ENCODE peak calls at places on chromosomes 7 and 10, in six cellular contexts. U is sigmoid colon, I is vagina, N is H9, P is cardiac muscle cell, C is dorsolateral prefrontal cortex. M is an unnamed sample.

GRCh38 chr10:80185522-80186299 is 19.6 kb downstream of the ANXA11 start:
- DNase-seq in U (no peak), I (no peak), N (no peak), P (no peak), C (no peak), M (no peak)

GRCh38 chr10:24351883-24352778 is 143.2 kb downstream of the KIAA1217 start:
- DNase-seq in U (no peak), I (no peak), N (no peak), P (peak; percentile 19), C (no peak), M (no peak)

GRCh38 chr10:17910144-17910789 is 41.5 kb upstream of the SLC39A12 start:
- DNase-seq in U (peak; percentile 76), I (no peak), N (peak; percentile 37), P (peak; percentile 73), C (peak; percentile 32), M (no peak)

GRCh38 chr10:132541601-132542011 is 4.0 kb downstream of the INPP5A start:
- DNase-seq in U (peak; percentile 54), I (no peak), N (no peak), P (no peak), C (no peak), M (no peak)

GRCh38 chr7:90175667-90176066 is 21.4 kb downstream of the STEAP1 start:
- DNase-seq in U (no peak), I (no peak), N (no peak), P (no peak), C (no peak), M (no peak)

GRCh38 chr7:39709768-39710291 is 86.5 kb downstream of the RALA start:
- DNase-seq in U (peak; percentile 67), I (no peak), N (no peak), P (peak; percentile 47), C (no peak), M (no peak)

GRCh38 chr7:2675256-2675764 is 12.7 kb upstream of the AMZ1 start:
- DNase-seq in U (no peak), I (no peak), N (no peak), P (no peak), C (no peak), M (no peak)

GRCh38 chr7:98174334-98175259 is 36.6 kb upstream of the BHLHA15 start:
- DNase-seq in U (no peak), I (no peak), N (no peak), P (no peak), C (no peak), M (no peak)

GRCh38 chr10:95188593-95188992 is 5.4 kb upstream of the ACSM6 start:
- DNase-seq in U (no peak), I (no peak), N (no peak), P (no peak), C (no peak), M (no peak)

GRCh38 chr10:104449402-104449801 is 95.8 kb downstream of the CFAP58 start:
- DNase-seq in U (no peak), I (no peak), N (no peak), P (no peak), C (no peak), M (no peak)

GRCh38 chr10:77522268-77522809 is 115.3 kb downstream of the KCNMA1 start:
- DNase-seq in U (no peak), I (no peak), N (no peak), P (no peak), C (no peak), M (no peak)

GRCh38 chr10:86364551-86365345 is 1.8 kb downstream of the GRID1 start:
- DNase-seq in U (peak; percentile 61), I (no peak), N (peak; percentile 77), P (peak; percentile 59), C (peak; percentile 34), M (no peak)
- H3K27me3 ChIP-seq in U (peaks cover 28% of the 10 kb centered on the region), I (no peaks in the 10 kb centered on the region), N (peaks cover 64% of the 10 kb centered on the region), P (peaks cover 76% of the 10 kb centered on the region), C (no peaks in the 10 kb centered on the region), M (peaks cover 24% of the 10 kb centered on the region)

DNA sequence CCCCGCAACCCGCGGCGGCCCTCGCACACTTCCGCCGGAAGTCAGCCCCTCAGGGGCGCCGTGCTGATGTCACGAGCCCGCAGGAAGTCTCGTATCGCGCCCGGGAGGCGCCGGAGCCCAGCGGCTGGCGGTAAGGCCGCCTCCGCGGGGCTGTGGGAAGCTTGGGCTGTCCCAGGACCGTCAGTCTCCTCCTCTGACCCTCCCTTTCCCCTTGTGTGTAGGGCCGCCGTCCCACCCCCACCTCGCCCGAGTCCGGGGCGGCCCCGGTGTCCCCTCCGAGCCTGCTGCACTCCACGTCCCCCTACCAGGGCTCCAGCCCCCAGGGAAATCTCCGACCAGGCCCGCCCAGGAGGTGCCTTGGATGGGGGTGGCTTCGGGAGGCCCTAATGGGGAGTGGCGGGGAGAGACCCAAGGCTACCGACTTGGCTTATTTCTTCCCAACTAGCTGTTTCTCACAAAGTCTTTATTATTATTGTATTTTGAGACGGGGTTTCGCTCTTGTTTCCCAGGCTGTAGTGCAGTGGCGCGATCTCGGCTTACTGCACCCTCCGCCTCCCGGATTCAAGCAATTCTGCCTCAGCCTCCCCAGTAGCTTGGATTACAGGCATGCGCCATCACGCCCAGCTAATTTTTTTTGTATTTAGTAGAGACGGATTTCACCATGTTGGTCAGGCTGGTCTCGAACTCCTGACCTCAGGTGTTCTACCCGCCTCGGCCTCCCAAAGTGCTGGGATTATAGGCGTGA is at the start of gene ZDHHC4:
- DNase-seq in U (peak; percentile 93), I (no peak), N (peak; percentile 84), P (peak; percentile 93), C (peak; percentile 74), M (peak; percentile 25)
- TF ChIP-seq CTCF in U (no peak), I (no peak), N (no peak), P (no peak), C (no peak), M (no peak)

DNA sequence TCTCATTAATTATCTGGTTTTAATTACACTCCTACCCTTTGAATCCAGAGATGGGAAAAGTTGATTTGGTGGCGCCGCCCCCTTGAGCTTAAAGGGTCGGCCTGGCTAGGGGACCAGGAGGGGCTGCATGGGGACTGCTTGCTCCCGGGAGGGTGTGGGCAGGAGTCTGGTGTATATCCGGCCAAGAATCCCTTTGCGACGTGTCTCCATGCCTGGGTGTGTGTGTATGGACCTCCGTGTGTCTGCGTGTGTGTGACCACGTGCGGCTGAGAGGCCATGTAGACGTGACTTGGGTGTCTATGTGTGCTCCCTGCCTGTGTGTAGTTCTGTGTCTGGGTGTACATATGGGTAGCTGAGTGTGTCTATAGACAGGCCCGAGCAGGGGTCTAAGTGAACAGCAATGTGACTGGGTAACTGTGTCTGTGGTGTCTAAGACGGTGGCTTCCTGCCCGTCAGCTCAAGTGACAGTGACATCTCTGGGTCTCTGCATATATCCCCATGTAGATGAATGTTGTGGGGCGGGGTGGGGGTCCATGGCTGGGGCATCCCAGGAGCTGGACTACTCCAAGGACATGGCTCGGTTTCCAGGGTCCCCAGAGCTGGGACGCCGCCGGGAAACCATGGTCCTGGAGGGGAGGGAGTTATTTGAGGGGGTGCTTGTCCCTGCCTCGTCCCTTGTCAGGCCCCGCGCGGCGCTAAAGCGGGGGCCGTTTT is 10.7 kb downstream of the LBX1 start:
- DNase-seq in U (no peak), I (no peak), N (no peak), P (no peak), C (no peak), M (no peak)
- H3K27me3 ChIP-seq in U (peaks cover 83% of the 10 kb centered on the region), I (peaks cover 42% of the 10 kb centered on the region), N (peaks cover 93% of the 10 kb centered on the region), P (peaks cover 99% of the 10 kb centered on the region), C (peaks cover 32% of the 10 kb centered on the region), M (peaks cover 52% of the 10 kb centered on the region)

DNA sequence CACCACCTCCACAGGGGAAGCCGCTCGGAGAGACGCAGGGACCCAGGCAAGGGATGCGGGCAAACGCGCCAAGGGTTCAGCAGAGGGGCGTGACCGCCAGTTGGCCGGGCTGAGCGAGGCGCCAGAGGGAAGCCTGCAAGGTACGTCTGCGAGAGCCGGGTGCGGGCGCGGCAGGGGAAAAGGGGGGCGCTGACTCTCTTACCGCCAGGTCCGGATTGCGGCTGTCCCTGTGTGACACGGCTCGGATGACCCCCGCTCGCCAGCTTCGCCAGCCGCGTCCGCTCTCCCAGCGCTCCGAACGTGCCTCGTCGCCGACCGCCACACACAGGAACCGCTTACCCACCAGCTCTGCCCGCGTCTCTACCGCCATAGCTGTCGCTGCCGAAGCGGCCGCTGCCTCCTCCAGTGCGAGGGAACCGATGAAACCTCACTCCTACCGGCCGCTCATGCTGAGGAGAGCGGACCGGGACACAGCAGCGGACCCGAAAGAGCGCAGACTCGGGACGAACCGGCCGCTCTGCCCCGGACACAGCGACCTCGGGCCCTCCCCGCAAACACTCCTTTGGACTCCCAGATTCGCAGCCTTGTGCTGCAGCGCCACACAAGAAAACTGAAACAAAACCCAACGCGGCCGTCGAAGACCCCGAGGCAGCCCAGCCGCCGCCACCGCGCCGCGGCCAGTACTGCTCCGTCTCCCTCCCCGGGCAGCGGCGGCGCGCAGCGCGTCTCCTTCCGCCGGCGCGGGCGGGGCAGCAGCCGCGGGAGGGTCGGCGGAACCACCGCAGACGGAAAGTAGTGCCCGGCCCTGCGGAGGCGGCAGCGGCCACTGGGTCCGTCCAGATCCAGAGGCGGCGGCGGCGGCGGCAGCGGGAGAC is at the start of gene JMJD1C:
- DNase-seq in U (peak; percentile 88), I (no peak), N (peak; percentile 89), P (peak; percentile 90), C (peak; percentile 44), M (peak; percentile 9)
- TF ChIP-seq CTCF in U (no peak), I (no peak), N (peak; percentile 27), P (no peak), C (peak; percentile 10), M (no peak)

DNA sequence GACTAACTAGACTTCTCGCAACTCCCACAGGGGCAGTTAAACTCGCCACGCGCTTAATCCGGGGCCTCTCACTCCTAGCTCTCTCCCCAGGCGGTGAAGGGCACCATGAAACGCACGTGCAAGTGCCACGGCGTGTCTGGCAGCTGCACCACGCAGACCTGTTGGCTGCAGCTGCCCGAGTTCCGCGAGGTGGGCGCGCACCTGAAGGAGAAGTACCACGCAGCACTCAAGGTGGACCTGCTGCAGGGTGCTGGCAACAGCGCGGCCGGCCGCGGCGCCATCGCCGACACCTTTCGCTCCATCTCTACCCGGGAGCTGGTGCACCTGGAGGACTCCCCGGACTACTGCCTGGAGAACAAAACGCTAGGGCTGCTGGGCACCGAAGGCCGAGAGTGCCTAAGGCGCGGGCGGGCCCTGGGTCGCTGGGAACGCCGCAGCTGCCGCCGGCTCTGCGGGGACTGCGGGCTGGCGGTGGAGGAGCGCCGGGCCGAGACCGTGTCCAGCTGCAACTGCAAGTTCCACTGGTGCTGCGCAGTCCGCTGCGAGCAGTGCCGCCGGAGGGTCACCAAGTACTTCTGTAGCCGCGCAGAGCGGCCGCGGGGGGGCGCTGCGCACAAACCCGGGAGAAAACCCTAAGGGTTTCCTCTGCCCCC is 19.5 kb downstream of the WNT8B start:
- DNase-seq in U (peak; percentile 80), I (no peak), N (peak; percentile 88), P (peak; percentile 89), C (peak; percentile 53), M (no peak)
- H3K27me3 ChIP-seq in U (peaks cover 6% of the 10 kb centered on the region), I (no peaks in the 10 kb centered on the region), N (peaks cover 58% of the 10 kb centered on the region), P (peaks cover 98% of the 10 kb centered on the region), C (no peaks in the 10 kb centered on the region), M (no peaks in the 10 kb centered on the region)

M was measured in esophagus squamous epithelium.